ENCODE peak calls at places on chromosomes 4 and X, in five cellular contexts. One of them, this sample, is unnamed.

GRCh38 chr4:184503869-184504300 is 29.5 kb upstream of the IRF2 start:
- DNase-seq in GM12891: no peak
- DNase-seq in uterus: no peak
- DNase-seq in ovary: no peak
- DNase-seq in lower leg skin: no peak
- DNase-seq in this sample: no peak

GRCh38 chr4:184268574-184269160 is 51.0 kb upstream of the ENPP6 start:
- DNase-seq in GM12891: no peak
- DNase-seq in uterus: no peak
- DNase-seq in ovary: no peak
- DNase-seq in lower leg skin: no peak
- DNase-seq in this sample: no peak

GRCh38 chr4:37392540-37393255 is 148.2 kb downstream of the NWD2 start:
- DNase-seq in GM12891: no peak
- DNase-seq in uterus: no peak
- DNase-seq in ovary: no peak
- DNase-seq in lower leg skin: peak
- DNase-seq in this sample: no peak

GRCh38 chr4:8029689-8030088 is 90.0 kb upstream of the AFAP1 start:
- DNase-seq in GM12891: no peak
- DNase-seq in uterus: no peak
- DNase-seq in ovary: no peak
- DNase-seq in lower leg skin: no peak
- DNase-seq in this sample: no peak

GRCh38 chr4:158775091-158775651 is 6.3 kb downstream of the FNIP2 start:
- DNase-seq in GM12891: no peak
- DNase-seq in uterus: no peak
- DNase-seq in ovary: no peak
- DNase-seq in lower leg skin: peak
- DNase-seq in this sample: no peak

GRCh38 chr4:1072830-1073446 is 40.4 kb downstream of the RNF212 start:
- DNase-seq in GM12891: peak
- DNase-seq in uterus: peak
- DNase-seq in ovary: no peak
- DNase-seq in lower leg skin: peak
- DNase-seq in this sample: no peak

GRCh38 chr4:4491396-4491893 is 50.4 kb downstream of the STX18 start:
- DNase-seq in GM12891: no peak
- DNase-seq in uterus: no peak
- DNase-seq in ovary: no peak
- DNase-seq in lower leg skin: no peak
- DNase-seq in this sample: no peak

GRCh38 chrX:18348047-18348446 is 6.4 kb downstream of the SCML2 start:
- DNase-seq in GM12891: no peak
- DNase-seq in uterus: no peak
- DNase-seq in ovary: no peak
- DNase-seq in lower leg skin: no peak
- DNase-seq in this sample: no peak

GRCh38 chrX:21674430-21675186 is 16.5 kb upstream of the KLHL34 start:
- DNase-seq in GM12891: no peak
- DNase-seq in uterus: no peak
- DNase-seq in ovary: no peak
- DNase-seq in lower leg skin: no peak
- DNase-seq in this sample: no peak

GRCh38 chrX:86051741-86052140 is 4.4 kb upstream of the CHM start:
- DNase-seq in GM12891: no peak
- DNase-seq in uterus: no peak
- DNase-seq in ovary: no peak
- DNase-seq in lower leg skin: no peak
- DNase-seq in this sample: no peak

GRCh38 chr4:109472343-109472761 is 38.7 kb downstream of the SEC24B start:
- DNase-seq in GM12891: no peak
- DNase-seq in uterus: no peak
- DNase-seq in ovary: no peak
- DNase-seq in lower leg skin: no peak
- DNase-seq in this sample: no peak

GRCh38 chrX:129732857-129733256 is 5.9 kb upstream of the XPNPEP2 start:
- DNase-seq in GM12891: no peak
- DNase-seq in uterus: no peak
- DNase-seq in ovary: no peak
- DNase-seq in lower leg skin: no peak
- DNase-seq in this sample: no peak

GRCh38 chrX:114508836-114509235 is 75.0 kb upstream of the HTR2C start:
- DNase-seq in GM12891: no peak
- DNase-seq in uterus: no peak
- DNase-seq in ovary: no peak
- DNase-seq in lower leg skin: no peak
- DNase-seq in this sample: no peak

GRCh38 chrX:122739770-122740169 is 444.3 kb upstream of the GRIA3 start:
- DNase-seq in GM12891: no peak
- DNase-seq in uterus: no peak
- DNase-seq in ovary: no peak
- DNase-seq in lower leg skin: no peak
- DNase-seq in this sample: no peak

GRCh38 chrX:150934453-150934852 is 36.0 kb upstream of the CD99L2 start:
- DNase-seq in GM12891: no peak
- DNase-seq in uterus: peak
- DNase-seq in ovary: no peak
- DNase-seq in lower leg skin: no peak
- DNase-seq in this sample: no peak

GRCh38 chr4:70706516-70706915 is 15.2 kb upstream of the RUFY3 start:
- DNase-seq in GM12891: no peak
- DNase-seq in uterus: no peak
- DNase-seq in ovary: no peak
- DNase-seq in lower leg skin: no peak
- DNase-seq in this sample: no peak

GRCh38 chrX:116272328-116272727 is 101.8 kb downstream of the AGTR2 start:
- DNase-seq in GM12891: no peak
- DNase-seq in uterus: no peak
- DNase-seq in ovary: no peak
- DNase-seq in lower leg skin: no peak
- DNase-seq in this sample: no peak

GRCh38 chrX:140389331-140389730 is 115.5 kb downstream of the SOX3 start:
- DNase-seq in GM12891: no peak
- DNase-seq in uterus: no peak
- DNase-seq in ovary: no peak
- DNase-seq in lower leg skin: no peak
- DNase-seq in this sample: no peak

GRCh38 chr4:122765702-122766352 is 33.3 kb downstream of the BBS12 start:
- DNase-seq in GM12891: no peak
- DNase-seq in uterus: no peak
- DNase-seq in ovary: no peak
- DNase-seq in lower leg skin: no peak
- DNase-seq in this sample: no peak

GRCh38 chrX:21806691-21807090 is 32.7 kb upstream of the MBTPS2 start:
- DNase-seq in GM12891: no peak
- DNase-seq in uterus: no peak
- DNase-seq in ovary: no peak
- DNase-seq in lower leg skin: no peak
- DNase-seq in this sample: no peak

GRCh38 chrX:153762636-153763173 is 1.3 kb upstream of the PLXNB3 start:
- DNase-seq in GM12891: no peak
- DNase-seq in uterus: no peak
- DNase-seq in ovary: no peak
- DNase-seq in lower leg skin: no peak
- DNase-seq in this sample: no peak

GRCh38 chrX:120251471-120252011 is 929 bp downstream of the ZBTB33 start:
- DNase-seq in GM12891: no peak
- DNase-seq in uterus: peak
- DNase-seq in ovary: peak
- DNase-seq in lower leg skin: no peak
- DNase-seq in this sample: no peak

GRCh38 chr4:145099653-145100052 is 1.5 kb downstream of the ABCE1 start:
- DNase-seq in GM12891: no peak
- DNase-seq in uterus: no peak
- DNase-seq in ovary: no peak
- DNase-seq in lower leg skin: no peak
- DNase-seq in this sample: no peak

GRCh38 chrX:25925956-25926355 is 212.2 kb upstream of the MAGEB18 start:
- DNase-seq in GM12891: no peak
- DNase-seq in uterus: no peak
- DNase-seq in ovary: no peak
- DNase-seq in lower leg skin: no peak
- DNase-seq in this sample: no peak

GRCh38 chr4:56656346-56656643 is 24.8 kb downstream of the HOPX start:
- DNase-seq in GM12891: peak
- DNase-seq in uterus: peak
- DNase-seq in ovary: peak
- DNase-seq in lower leg skin: no peak
- DNase-seq in this sample: no peak

GRCh38 chr4:56653461-56654237 is 27.4 kb downstream of the HOPX start:
- DNase-seq in GM12891: no peak
- DNase-seq in uterus: no peak
- DNase-seq in ovary: no peak
- DNase-seq in lower leg skin: no peak
- DNase-seq in this sample: no peak

GRCh38 chr4:56655627-56656345 is 25.3 kb downstream of the HOPX start:
- DNase-seq in GM12891: peak
- DNase-seq in uterus: peak
- DNase-seq in ovary: peak
- DNase-seq in lower leg skin: no peak
- DNase-seq in this sample: peak

GRCh38 chr4:56654238-56654632 is 26.9 kb downstream of the HOPX start:
- DNase-seq in GM12891: no peak
- DNase-seq in uterus: peak
- DNase-seq in ovary: peak
- DNase-seq in lower leg skin: no peak
- DNase-seq in this sample: no peak

DNA sequence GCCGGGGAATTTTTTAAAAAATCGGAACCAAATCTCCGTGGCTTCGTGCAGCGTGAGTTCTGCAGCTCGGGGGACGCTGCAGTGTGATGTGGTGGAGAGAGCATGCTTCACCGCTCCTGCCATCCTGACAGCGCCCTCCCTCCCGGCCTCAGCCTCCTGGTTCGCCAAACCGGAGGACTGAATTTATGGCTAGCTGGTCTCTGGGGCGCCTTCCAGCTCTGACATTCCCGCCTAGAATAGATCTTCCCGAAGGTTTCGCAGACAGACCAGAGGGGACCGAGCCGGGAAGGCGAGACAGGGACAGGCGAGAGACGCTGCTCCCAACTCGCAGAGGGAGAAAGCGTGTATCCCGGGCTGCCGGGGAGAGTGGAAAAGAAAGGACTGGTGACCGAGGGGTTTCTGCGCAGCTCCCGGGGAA is 25.9 kb downstream of the HOPX start:
- DNase-seq in GM12891: no peak
- DNase-seq in uterus: peak
- DNase-seq in ovary: peak
- DNase-seq in lower leg skin: no peak
- DNase-seq in this sample: peak
- TF ChIP-seq POLR2A in GM12891: no peak
- TF ChIP-seq POLR2A in uterus: no peak
- TF ChIP-seq POLR2A in ovary: no peak
- TF ChIP-seq POLR2A in lower leg skin: no peak
- TF ChIP-seq POLR2A in this sample: no peak

DNA sequence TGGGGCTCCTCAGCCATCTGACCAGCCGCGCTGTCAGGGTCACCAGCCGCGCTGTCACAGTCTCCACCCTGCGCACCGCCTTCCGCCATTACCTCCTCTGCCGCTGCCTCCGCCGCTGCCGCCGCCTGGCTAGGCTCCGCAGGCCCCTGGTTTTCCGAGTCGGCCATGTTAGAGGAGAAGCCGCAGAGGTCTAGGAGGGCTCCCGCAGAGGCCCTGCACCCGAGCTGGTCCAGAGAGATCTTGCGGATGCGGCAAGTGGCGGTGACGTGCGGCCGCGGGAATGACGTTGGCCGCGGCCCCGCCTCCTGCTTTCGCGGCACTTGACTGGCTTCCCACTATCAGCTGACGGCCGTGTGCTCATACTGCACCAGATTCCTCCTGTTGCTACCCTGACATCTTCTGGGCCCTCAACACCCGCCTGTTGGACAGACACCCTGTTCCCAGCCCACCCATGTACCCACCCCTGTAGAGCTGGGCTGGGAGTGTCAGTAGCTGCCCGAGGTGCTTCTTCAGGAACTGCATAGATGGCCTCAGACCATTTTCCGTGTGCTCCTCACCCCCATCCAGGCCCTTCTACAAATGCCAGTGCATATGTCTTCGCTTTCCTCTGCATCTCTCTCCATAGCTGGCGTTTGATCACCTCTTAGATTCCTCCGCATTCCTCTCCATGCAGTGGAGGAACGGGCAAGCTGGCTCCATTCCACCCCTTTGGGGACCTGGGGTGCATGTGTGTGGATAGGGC is at the start of gene NAP1L5:
- DNase-seq in GM12891: peak
- DNase-seq in uterus: peak
- DNase-seq in ovary: peak
- DNase-seq in lower leg skin: peak
- DNase-seq in this sample: peak
- TF ChIP-seq POLR2A in GM12891: no peak
- TF ChIP-seq POLR2A in uterus: peak
- TF ChIP-seq POLR2A in ovary: peak
- TF ChIP-seq POLR2A in lower leg skin: no peak
- TF ChIP-seq POLR2A in this sample: no peak

DNA sequence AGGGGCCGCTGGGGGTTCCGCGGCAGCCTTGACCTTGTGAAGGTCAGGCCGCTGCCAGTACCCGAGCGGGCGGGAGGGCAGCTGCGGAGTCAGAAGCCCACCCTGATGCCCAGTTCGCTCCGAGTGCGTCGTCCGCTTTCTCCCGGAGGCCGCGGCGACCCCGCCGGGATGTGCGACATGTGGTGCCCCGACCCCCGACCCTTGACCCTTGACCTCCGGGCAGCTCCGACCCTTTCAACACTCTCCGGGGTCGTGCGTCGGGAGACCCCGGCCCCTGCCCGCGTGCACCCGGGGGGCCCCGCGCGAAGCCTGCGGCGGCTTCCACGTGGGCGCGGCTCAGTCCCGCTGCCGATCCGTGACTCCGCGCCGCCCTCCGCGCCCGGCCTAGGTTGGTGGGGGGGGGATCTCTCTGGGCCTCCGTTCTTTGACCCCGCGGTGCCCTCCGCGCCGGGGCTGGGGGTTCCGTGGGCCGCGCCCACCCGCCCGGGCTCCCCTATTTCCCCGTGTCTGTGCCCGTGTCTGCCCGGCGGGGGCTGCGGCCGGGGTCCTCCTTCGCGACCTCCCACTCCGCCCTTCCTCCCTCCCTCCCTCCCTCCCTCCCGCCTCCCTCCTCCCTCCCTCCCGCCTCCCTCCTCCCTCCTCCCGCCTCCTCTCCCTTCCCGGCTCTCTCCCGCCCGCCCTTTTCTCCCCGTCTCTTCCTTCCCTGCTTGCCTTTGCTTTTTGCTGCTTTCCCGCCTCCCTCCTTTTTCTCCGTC is 640 bp upstream of the SLC25A6 start:
- DNase-seq in GM12891: peak
- DNase-seq in uterus: no peak
- DNase-seq in ovary: no peak
- DNase-seq in lower leg skin: peak
- DNase-seq in this sample: peak
- TF ChIP-seq POLR2A in GM12891: peak
- TF ChIP-seq POLR2A in uterus: no peak
- TF ChIP-seq POLR2A in ovary: peak
- TF ChIP-seq POLR2A in lower leg skin: peak
- TF ChIP-seq POLR2A in this sample: peak

GRCh38 chrX:142977128-142977914 is 48.4 kb upstream of the SPANXN4 start:
- DNase-seq in GM12891: no peak
- DNase-seq in uterus: no peak
- DNase-seq in ovary: no peak
- DNase-seq in lower leg skin: no peak
- DNase-seq in this sample: no peak
- TF ChIP-seq POLR2A in GM12891: peak
- TF ChIP-seq POLR2A in uterus: no peak
- TF ChIP-seq POLR2A in ovary: no peak
- TF ChIP-seq POLR2A in lower leg skin: no peak
- TF ChIP-seq POLR2A in this sample: no peak

GRCh38 chr4:16835597-16836247 is 62.7 kb downstream of the LDB2 start:
- DNase-seq in GM12891: no peak
- DNase-seq in uterus: no peak
- DNase-seq in ovary: no peak
- DNase-seq in lower leg skin: no peak
- DNase-seq in this sample: no peak
- TF ChIP-seq POLR2A in GM12891: no peak
- TF ChIP-seq POLR2A in uterus: no peak
- TF ChIP-seq POLR2A in ovary: no peak
- TF ChIP-seq POLR2A in lower leg skin: no peak
- TF ChIP-seq POLR2A in this sample: no peak